ENCODE peak calls at places on chromosomes 3 and 15, in seven cellular contexts. S is PC-3, B is AG04449, G is A549, L is GM06990, F is fibroblast of lung, V is lower lobe of right lung. C is an unnamed sample.

GRCh38 chr3:193894121-193894863 is 241.7 kb upstream of the HES1 start:
- DNase-seq in S (no peak), B (no peak), G (no peak), L (no peak), F (peak), V (peak), C (no peak)

GRCh38 chr3:81242871-81243270 is 518.6 kb downstream of the GBE1 start:
- DNase-seq in S (peak), B (no peak), G (peak), L (no peak), F (peak), V (no peak), C (peak)

GRCh38 chr3:188687389-188687788 is 484.4 kb upstream of the TPRG1 start:
- DNase-seq in S (peak), B (peak), G (peak), L (no peak), F (peak), V (no peak), C (peak)

GRCh38 chr15:80480909-80481308 is 76.7 kb downstream of the ARNT2 start:
- DNase-seq in S (peak), B (peak), G (no peak), L (no peak), F (peak), V (no peak), C (peak)

GRCh38 chr3:124336067-124336656 is 344.2 kb upstream of the ROPN1 start:
- DNase-seq in S (no peak), B (no peak), G (no peak), L (no peak), F (no peak), V (no peak), C (no peak)

GRCh38 chr15:39583586-39584265 is 2.8 kb downstream of the THBS1 start:
- DNase-seq in S (peak), B (peak), G (peak), L (no peak), F (peak), V (no peak), C (peak)

GRCh38 chr15:100715571-100716455 is 113.4 kb downstream of the ASB7 start:
- DNase-seq in S (no peak), B (no peak), G (peak), L (no peak), F (no peak), V (peak), C (no peak)

GRCh38 chr15:57205999-57206398 is 170.3 kb upstream of the CGNL1 start:
- DNase-seq in S (no peak), B (no peak), G (no peak), L (no peak), F (no peak), V (no peak), C (no peak)

GRCh38 chr15:73934281-73934680 is 8.0 kb downstream of the LOXL1 start:
- DNase-seq in S (peak), B (no peak), G (no peak), L (no peak), F (no peak), V (peak), C (no peak)

GRCh38 chr15:39801641-39802309 is 19.1 kb upstream of the FSIP1 start:
- DNase-seq in S (peak), B (no peak), G (peak), L (no peak), F (no peak), V (no peak), C (peak)

GRCh38 chr15:66429117-66429516 is 42.4 kb downstream of the MAP2K1 start:
- DNase-seq in S (no peak), B (no peak), G (no peak), L (peak), F (no peak), V (no peak), C (no peak)

GRCh38 chr3:170724599-170724998 is 138.7 kb upstream of the SLC7A14 start:
- DNase-seq in S (no peak), B (peak), G (no peak), L (no peak), F (peak), V (no peak), C (peak)

GRCh38 chr15:63288778-63289378 is 11.5 kb downstream of the APH1B start:
- DNase-seq in S (peak), B (no peak), G (peak), L (no peak), F (peak), V (no peak), C (peak)
- TF ChIP-seq CTCF in S (peak), B (peak), G (peak), L (peak), F (peak), V (peak), C (peak)

DNA sequence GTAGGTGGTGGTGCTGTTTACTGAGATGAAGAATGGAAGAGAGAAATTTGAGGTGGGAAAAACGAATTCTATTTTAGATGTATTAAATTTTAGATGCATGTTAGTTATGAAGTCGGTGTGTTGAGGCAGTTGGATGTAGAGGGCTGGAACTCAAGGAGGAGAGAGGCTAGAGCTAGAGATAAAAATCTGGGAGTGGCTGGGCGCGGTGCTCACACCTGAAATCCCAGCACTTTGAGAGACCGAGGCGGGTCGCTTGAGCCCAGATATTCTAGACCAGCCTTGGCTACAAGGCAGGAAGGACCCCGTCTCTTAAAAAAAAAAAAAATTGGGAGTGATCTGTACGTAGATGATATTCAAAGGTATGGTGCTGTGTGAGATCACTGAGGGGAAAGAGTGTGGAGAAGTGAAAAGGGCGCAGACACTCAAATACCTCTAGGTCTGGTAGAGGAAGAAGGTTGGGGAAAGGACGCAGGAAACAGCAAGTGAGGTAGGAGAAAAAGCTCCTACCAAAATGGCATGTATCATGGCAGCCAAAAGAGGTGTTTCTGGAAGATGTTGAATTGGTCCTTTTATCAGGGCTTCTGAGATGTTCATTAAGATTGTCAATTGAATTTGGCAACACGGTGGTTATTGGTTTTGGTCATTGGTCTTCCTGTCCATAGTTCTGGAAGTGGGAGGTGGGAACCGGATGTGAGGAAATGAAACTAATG is 1.8 kb downstream of the YEATS2 start:
- DNase-seq in S (no peak), B (no peak), G (no peak), L (no peak), F (no peak), V (no peak), C (no peak)
- H3K4me3 ChIP-seq in S (peak), B (peak), G (peak), L (peak), F (peak), V (peak), C (peak)

GRCh38 chr15:29935296-29936020 is 113.2 kb upstream of the TJP1 start:
- DNase-seq in S (peak), B (no peak), G (peak), L (no peak), F (no peak), V (no peak), C (no peak)
- TF ChIP-seq CTCF in S (peak), B (no peak), G (peak), L (peak), F (no peak), V (peak), C (peak)

GRCh38 chr3:161371441-161372320 is at the start of gene SPTSSB:
- DNase-seq in S (peak), B (no peak), G (peak), L (peak), F (peak), V (peak), C (no peak)
- H3K4me3 ChIP-seq in S (peak), B (peak), G (peak), L (peak), F (peak), V (peak), C (peak)

GRCh38 chr3:55572816-55573215 is 85.7 kb upstream of the WNT5A start:
- DNase-seq in S (no peak), B (no peak), G (no peak), L (no peak), F (no peak), V (no peak), C (no peak)

GRCh38 chr3:55574671-55575070 is 87.6 kb upstream of the WNT5A start:
- DNase-seq in S (no peak), B (no peak), G (no peak), L (no peak), F (no peak), V (no peak), C (no peak)

GRCh38 chr3:55570361-55570760 is 83.3 kb upstream of the WNT5A start:
- DNase-seq in S (no peak), B (no peak), G (no peak), L (no peak), F (peak), V (no peak), C (peak)

GRCh38 chr3:55571216-55571813 is 84.2 kb upstream of the WNT5A start:
- DNase-seq in S (no peak), B (no peak), G (no peak), L (no peak), F (peak), V (no peak), C (no peak)

DNA sequence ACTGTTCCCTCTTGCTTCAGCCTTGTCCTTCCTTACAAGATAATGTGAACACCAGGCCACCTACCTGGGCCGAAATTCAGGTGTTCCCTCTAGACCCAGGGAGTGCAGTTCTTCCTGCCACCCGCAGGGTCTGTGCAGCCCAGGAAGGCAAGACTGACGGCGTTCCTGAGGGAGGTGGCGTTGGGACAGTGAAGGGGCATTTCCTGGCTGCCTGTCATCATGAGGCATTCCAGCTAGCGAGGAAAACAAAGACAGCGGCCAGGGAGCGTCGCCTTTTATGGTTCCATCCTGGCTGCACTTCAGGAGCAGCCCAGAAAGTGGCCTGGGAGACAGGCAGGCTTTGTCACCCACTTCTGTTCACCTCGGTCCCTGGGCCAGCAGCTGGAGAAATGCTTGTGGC is 84.8 kb upstream of the WNT5A start:
- DNase-seq in S (no peak), B (no peak), G (no peak), L (no peak), F (peak), V (peak), C (peak)
- TF ChIP-seq CTCF in S (no peak), B (no peak), G (no peak), L (no peak), F (no peak), V (peak), C (no peak)

GRCh38 chr15:84859143-84859542 is 25.3 kb upstream of the SLC28A1 start:
- DNase-seq in S (peak), B (no peak), G (no peak), L (no peak), F (no peak), V (no peak), C (no peak)

GRCh38 chr15:84857418-84858004 is 27.0 kb upstream of the SLC28A1 start:
- DNase-seq in S (no peak), B (no peak), G (no peak), L (no peak), F (no peak), V (no peak), C (no peak)

GRCh38 chr15:84862214-84862975 is 22.1 kb upstream of the SLC28A1 start:
- DNase-seq in S (no peak), B (no peak), G (peak), L (no peak), F (no peak), V (no peak), C (no peak)

GRCh38 chr15:84858231-84858630 is 26.2 kb upstream of the SLC28A1 start:
- DNase-seq in S (no peak), B (no peak), G (no peak), L (no peak), F (no peak), V (no peak), C (no peak)

DNA sequence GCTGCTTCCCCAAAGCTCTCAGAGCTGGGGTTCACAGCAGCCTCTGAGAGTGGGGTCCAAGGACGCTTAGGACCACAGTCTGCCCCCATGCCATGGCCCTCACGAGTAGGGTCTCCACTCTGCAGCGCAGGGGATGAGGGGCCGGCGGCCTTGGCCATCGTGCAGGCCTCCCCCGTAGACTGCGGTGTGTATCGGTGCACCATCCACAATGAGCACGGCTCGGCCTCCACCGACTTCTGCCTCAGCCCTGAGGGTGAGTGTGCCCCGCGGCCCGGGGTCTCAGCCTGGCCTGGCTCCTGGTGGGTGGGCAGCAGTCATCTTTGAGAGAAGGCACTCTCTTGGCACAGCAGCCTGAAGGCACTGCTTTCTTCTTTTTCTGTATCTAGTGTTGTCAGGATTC is 24.8 kb upstream of the SLC28A1 start:
- DNase-seq in S (no peak), B (no peak), G (no peak), L (no peak), F (no peak), V (no peak), C (no peak)
- H3K4me3 ChIP-seq in S (no peak), B (no peak), G (no peak), L (no peak), F (no peak), V (no peak), C (no peak)

DNA sequence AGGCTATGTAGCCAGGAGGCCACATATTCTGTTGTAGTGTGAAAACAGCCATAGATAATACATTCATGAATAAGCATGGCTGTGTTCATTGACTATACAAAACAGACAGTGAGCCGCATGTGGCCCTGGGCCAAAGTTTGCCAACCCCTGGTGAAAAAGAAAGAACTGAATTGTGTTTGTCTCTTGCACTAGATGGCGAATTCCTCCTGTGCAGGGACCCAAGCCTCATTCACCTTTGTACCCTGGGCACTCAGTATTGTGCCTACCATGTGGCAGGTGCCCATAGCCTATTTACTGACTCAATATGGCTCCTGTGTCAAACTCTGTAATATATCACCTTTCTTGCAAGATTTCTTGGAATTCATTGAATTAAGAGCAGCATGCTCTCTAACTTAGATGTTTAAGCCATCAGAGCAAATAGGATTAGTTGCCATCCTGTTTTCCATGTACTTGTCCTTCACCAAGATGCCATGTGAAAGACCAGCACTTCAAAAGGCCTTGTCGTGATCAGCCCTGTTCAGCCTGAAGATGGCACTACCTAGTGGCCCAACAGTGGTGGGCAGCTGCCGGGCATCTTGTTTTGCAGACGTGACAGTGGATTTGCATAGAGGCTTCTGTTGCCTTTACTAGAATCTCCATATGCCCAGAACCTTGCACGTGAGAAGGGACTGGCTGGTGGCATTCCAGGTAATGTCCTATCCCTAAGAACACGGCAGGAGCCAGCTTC is 50.9 kb upstream of the CMTM7 start:
- DNase-seq in S (peak), B (no peak), G (peak), L (no peak), F (no peak), V (no peak), C (peak)
- TF ChIP-seq CTCF in S (peak), B (no peak), G (no peak), L (no peak), F (no peak), V (no peak), C (peak)